ENCODE peak calls at places on chromosome 4, in five cellular contexts. X, R, G, F and T are unnamed samples.

GRCh38 chr4:147596976-147597375 is 20.2 kb upstream of the TMEM184C start:
- DNase-seq in X (no peak), R (no peak), G (no peak), F (no peak), T (peak; percentile 57)

GRCh38 chr4:26992657-26993361 is 132.2 kb downstream of the STIM2 start:
- DNase-seq in X (no peak), R (no peak), G (no peak), F (peak; percentile 17), T (no peak)

GRCh38 chr4:102344520-102344954 is 745 bp downstream of the SLC39A8 start:
- DNase-seq in X (peak; percentile 89), R (peak; percentile 81), G (peak; percentile 82), F (peak; percentile 8), T (no peak)

GRCh38 chr4:156677136-156677535 is 294.5 kb downstream of the PDGFC start:
- DNase-seq in X (no peak), R (peak; percentile 43), G (no peak), F (no peak), T (no peak)

GRCh38 chr4:147355849-147356248 is 125.0 kb upstream of the EDNRA start:
- DNase-seq in X (no peak), R (no peak), G (no peak), F (no peak), T (no peak)

GRCh38 chr4:56512166-56512565 is 6.6 kb downstream of the ARL9 start:
- DNase-seq in X (no peak), R (no peak), G (no peak), F (no peak), T (no peak)

GRCh38 chr4:99859618-99860017 is 34.6 kb downstream of the LAMTOR3 start:
- DNase-seq in X (no peak), R (no peak), G (no peak), F (no peak), T (no peak)

GRCh38 chr4:83348074-83348473 is 13.4 kb upstream of the HPSE start:
- DNase-seq in X (no peak), R (no peak), G (no peak), F (no peak), T (no peak)

GRCh38 chr4:110119347-110119746 is 79.1 kb downstream of the ELOVL6 start:
- DNase-seq in X (no peak), R (no peak), G (no peak), F (no peak), T (no peak)

GRCh38 chr4:138097912-138098600 is 144.1 kb downstream of the SLC7A11 start:
- DNase-seq in X (no peak), R (no peak), G (no peak), F (no peak), T (no peak)

GRCh38 chr4:104064650-104065577 is 345.1 kb upstream of the TACR3 start:
- DNase-seq in X (peak; percentile 67), R (peak; percentile 82), G (no peak), F (peak; percentile 25), T (no peak)

GRCh38 chr4:23297327-23297726 is 592.5 kb downstream of the PPARGC1A start:
- DNase-seq in X (no peak), R (peak; percentile 7), G (no peak), F (no peak), T (no peak)

GRCh38 chr4:116358633-116359222 is 726.6 kb downstream of the TRAM1L1 start:
- DNase-seq in X (no peak), R (peak; percentile 86), G (no peak), F (peak; percentile 57), T (no peak)

GRCh38 chr4:154973636-154974035 is 192.6 kb downstream of the RBM46 start:
- DNase-seq in X (no peak), R (no peak), G (no peak), F (no peak), T (no peak)

GRCh38 chr4:124713213-124713592 is 671 bp upstream of the ANKRD50 start:
- DNase-seq in X (peak; percentile 68), R (peak; percentile 94), G (peak; percentile 85), F (peak; percentile 57), T (no peak)

GRCh38 chr4:5795580-5795979 is 84.6 kb downstream of the EVC start:
- DNase-seq in X (no peak), R (no peak), G (no peak), F (no peak), T (no peak)

GRCh38 chr4:54333657-54334056 is 104.6 kb downstream of the PDGFRA start:
- DNase-seq in X (no peak), R (no peak), G (no peak), F (no peak), T (no peak)

GRCh38 chr4:166073783-166074182 is 200.7 kb downstream of the TLL1 start:
- DNase-seq in X (no peak), R (no peak), G (no peak), F (no peak), T (no peak)

DNA sequence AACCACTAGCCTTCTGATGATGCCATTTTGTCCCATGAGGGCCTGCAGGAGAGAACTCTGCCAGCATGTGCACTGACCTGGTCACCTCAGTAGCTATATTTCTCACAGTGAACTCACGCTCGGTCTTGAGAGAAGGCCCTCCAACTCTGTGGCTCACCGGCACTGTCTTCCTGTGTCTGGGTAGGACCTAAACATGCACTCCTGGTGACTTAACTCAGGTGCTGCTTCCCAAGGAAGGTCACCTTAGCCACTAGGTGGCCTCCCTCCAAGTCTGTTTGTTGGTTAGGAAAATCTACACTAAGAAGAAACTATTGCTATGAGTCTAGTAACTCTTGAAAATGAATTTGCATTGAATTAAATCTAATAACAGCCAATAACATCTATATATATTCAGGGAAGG is 24.8 kb downstream of the TLR10 start:
- DNase-seq in X (no peak), R (peak; percentile 33), G (no peak), F (no peak), T (no peak)
- TF ChIP-seq CTCF in X (peak; percentile 47), R (peak; percentile 69), G (no peak), F (no peak), T (no peak)

DNA sequence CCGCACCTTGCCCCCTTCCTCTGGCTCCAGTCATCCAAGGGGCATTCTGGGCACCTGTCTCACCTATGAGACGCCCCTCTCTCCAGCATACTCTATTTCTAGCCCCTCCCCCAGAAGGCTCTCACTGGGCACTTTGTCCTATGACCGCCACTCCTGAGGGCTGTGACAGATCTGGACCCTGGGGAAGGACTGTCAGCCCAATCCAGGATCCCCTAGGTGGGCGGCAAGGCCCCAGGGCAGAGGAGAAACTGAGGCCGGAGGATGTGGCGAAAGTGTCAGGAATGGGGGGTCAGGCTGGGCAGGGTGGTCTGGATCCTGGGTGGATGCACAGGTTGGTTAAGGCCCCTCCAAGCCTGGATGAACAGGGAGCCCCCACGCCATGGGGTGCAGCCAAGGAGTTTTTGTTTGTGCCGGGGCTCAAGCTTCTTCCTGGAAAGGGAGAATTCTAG is 16.2 kb upstream of the NAT8L start:
- DNase-seq in X (no peak), R (no peak), G (no peak), F (no peak), T (no peak)
- H3K27me3 ChIP-seq in X (no peaks in the 10 kb centered on the region), R (peaks cover 4% of the 10 kb centered on the region), G (peaks cover 38% of the 10 kb centered on the region), F (no peaks in the 10 kb centered on the region), T (peaks cover 4% of the 10 kb centered on the region)

DNA sequence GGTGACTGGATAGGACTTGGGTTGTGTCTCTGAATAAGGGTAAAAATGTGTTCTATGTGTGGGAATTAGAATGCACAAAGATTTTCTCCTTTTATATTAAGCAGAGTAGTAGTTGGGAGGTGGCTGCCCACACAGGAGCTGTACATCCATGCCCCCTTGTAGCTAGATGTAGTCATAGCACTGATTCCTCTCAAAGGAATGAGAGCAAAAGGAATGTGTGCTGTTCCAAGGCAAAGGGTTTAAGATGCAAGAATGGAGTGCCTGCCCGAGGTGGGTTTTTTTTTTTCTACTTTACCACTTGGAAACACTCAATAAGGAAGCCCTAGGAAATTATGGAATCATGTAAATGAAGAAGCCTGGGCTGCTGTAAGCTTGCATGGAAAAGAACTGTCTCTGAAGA is 2183.2 kb upstream of the AGA start:
- DNase-seq in X (no peak), R (no peak), G (no peak), F (no peak), T (no peak)
- TF ChIP-seq CTCF in X (no peak), R (no peak), G (no peak), F (no peak), T (no peak)

GRCh38 chr4:38090450-38091246 is 130.4 kb downstream of the PTTG2 start:
- DNase-seq in X (no peak), R (no peak), G (no peak), F (no peak), T (no peak)
- H3K27me3 ChIP-seq in X (no peaks in the 10 kb centered on the region), R (no peaks in the 10 kb centered on the region), G (no peaks in the 10 kb centered on the region), F (no peaks in the 10 kb centered on the region), T (no peaks in the 10 kb centered on the region)

GRCh38 chr4:142719854-142720541 is 126.1 kb downstream of the INPP4B start:
- DNase-seq in X (no peak), R (no peak), G (no peak), F (no peak), T (no peak)
- TF ChIP-seq CTCF in X (peak; percentile 60), R (peak; percentile 31), G (peak; percentile 40), F (peak; percentile 24), T (peak; percentile 28)

GRCh38 chr4:168666531-168666930 is 169.7 kb downstream of the PALLD start:
- DNase-seq in X (no peak), R (no peak), G (no peak), F (no peak), T (no peak)
- H3K27me3 ChIP-seq in X (no peaks in the 10 kb centered on the region), R (no peaks in the 10 kb centered on the region), G (no peaks in the 10 kb centered on the region), F (no peaks in the 10 kb centered on the region), T (no peaks in the 10 kb centered on the region)